ENCODE peak calls at places on chromosomes 2 and 18, in four cellular contexts. E, M, V and L are unnamed samples.

GRCh38 chr18:31607384-31607783 is 15.7 kb downstream of the TTR start:
- DNase-seq in E (no peak), M (no peak), V (no peak), L (no peak)

GRCh38 chr2:100397117-100397860 is 20.2 kb downstream of the CHST10 start:
- DNase-seq in E (peak), M (no peak), V (no peak), L (no peak)

GRCh38 chr2:1451451-1451850 is 38.2 kb downstream of the TPO start:
- DNase-seq in E (no peak), M (no peak), V (no peak), L (no peak)

GRCh38 chr2:17239550-17239949 is 278.7 kb downstream of the RAD51AP2 start:
- DNase-seq in E (no peak), M (no peak), V (no peak), L (no peak)

GRCh38 chr2:134401081-134401497 is 147.2 kb downstream of the MGAT5 start:
- DNase-seq in E (no peak), M (no peak), V (peak), L (no peak)

GRCh38 chr18:68742206-68742605 is 27.3 kb upstream of the TMX3 start:
- DNase-seq in E (no peak), M (no peak), V (no peak), L (no peak)

GRCh38 chr18:63788447-63789096 is 13.4 kb downstream of the SERPINB7 start:
- DNase-seq in E (peak), M (no peak), V (no peak), L (no peak)

GRCh38 chr2:66571873-66572272 is 136.9 kb downstream of the MEIS1 start:
- DNase-seq in E (no peak), M (no peak), V (no peak), L (no peak)

GRCh38 chr2:175256806-175257585 is 75.5 kb upstream of the ATP5MC3 start:
- DNase-seq in E (no peak), M (no peak), V (no peak), L (peak)

GRCh38 chr2:223674998-223675609 is 72.9 kb upstream of the SCG2 start:
- DNase-seq in E (peak), M (no peak), V (peak), L (no peak)

GRCh38 chr2:159921752-159922404 is 123.9 kb upstream of the CD302 start:
- DNase-seq in E (peak), M (peak), V (no peak), L (peak)

GRCh38 chr18:62384610-62385097 is 59.5 kb downstream of the TNFRSF11A start:
- DNase-seq in E (peak), M (no peak), V (no peak), L (no peak)